ENCODE peak calls at places on chromosome 18, in ten cellular contexts. F, L, E, D, A, M, H, V, K and Y are unnamed samples.

GRCh38 chr18:30486856-30487255 is 555.7 kb downstream of the DSC3 start:
- DNase-seq in F (no peak), L (no peak), E (no peak), D (peak), A (no peak), M (no peak), H (no peak), V (no peak), K (no peak), Y (no peak)

GRCh38 chr18:34773961-34774754 is 64.1 kb downstream of the DTNA start:
- DNase-seq in F (no peak), L (no peak), E (no peak), D (peak), A (no peak), M (peak), H (no peak), V (no peak), K (no peak), Y (peak)

GRCh38 chr18:57352271-57352701 is at the start of gene ST8SIA3:
- DNase-seq in F (no peak), L (no peak), E (no peak), D (no peak), A (no peak), M (peak), H (no peak), V (peak), K (no peak), Y (no peak)

GRCh38 chr18:9021458-9021857 is 81.0 kb upstream of the NDUFV2 start:
- DNase-seq in F (no peak), L (no peak), E (no peak), D (no peak), A (no peak), M (no peak), H (no peak), V (no peak), K (no peak), Y (no peak)

GRCh38 chr18:50879302-50880107 is 587 bp downstream of the ME2 start:
- DNase-seq in F (peak), L (no peak), E (no peak), D (peak), A (peak), M (peak), H (peak), V (peak), K (no peak), Y (no peak)

GRCh38 chr18:79218605-79219195 is 149.5 kb downstream of the ATP9B start:
- DNase-seq in F (no peak), L (no peak), E (no peak), D (no peak), A (no peak), M (peak), H (no peak), V (no peak), K (no peak), Y (no peak)

GRCh38 chr18:36655074-36655473 is 173.7 kb downstream of the TPGS2 start:
- DNase-seq in F (no peak), L (no peak), E (no peak), D (no peak), A (no peak), M (no peak), H (no peak), V (no peak), K (no peak), Y (no peak)

GRCh38 chr18:70044626-70045025 is 97.0 kb upstream of the CD226 start:
- DNase-seq in F (no peak), L (no peak), E (no peak), D (peak), A (no peak), M (no peak), H (no peak), V (no peak), K (no peak), Y (peak)

GRCh38 chr18:26468931-26469340 is 79.4 kb downstream of the KCTD1 start:
- DNase-seq in F (no peak), L (no peak), E (no peak), D (no peak), A (no peak), M (no peak), H (no peak), V (peak), K (no peak), Y (peak)

GRCh38 chr18:44826418-44827259 is 146.0 kb downstream of the SETBP1 start:
- DNase-seq in F (no peak), L (no peak), E (no peak), D (peak), A (no peak), M (peak), H (peak), V (no peak), K (no peak), Y (peak)

GRCh38 chr18:2589345-2590060 is 18.1 kb downstream of the NDC80 start:
- DNase-seq in F (no peak), L (no peak), E (no peak), D (no peak), A (no peak), M (no peak), H (no peak), V (no peak), K (no peak), Y (no peak)

GRCh38 chr18:48832961-48833700 is 117.6 kb downstream of the SMAD7 start:
- DNase-seq in F (no peak), L (no peak), E (no peak), D (peak), A (no peak), M (no peak), H (peak), V (no peak), K (no peak), Y (peak)

GRCh38 chr18:24810561-24810960 is 350.1 kb downstream of the HRH4 start:
- DNase-seq in F (no peak), L (no peak), E (no peak), D (no peak), A (no peak), M (no peak), H (no peak), V (no peak), K (no peak), Y (no peak)

GRCh38 chr18:76496200-76496890 is 1.3 kb upstream of the ZNF516 start:
- DNase-seq in F (no peak), L (peak), E (no peak), D (peak), A (no peak), M (no peak), H (peak), V (peak), K (peak), Y (peak)

GRCh38 chr18:10417191-10417590 is 37.2 kb upstream of the APCDD1 start:
- DNase-seq in F (no peak), L (no peak), E (no peak), D (no peak), A (no peak), M (no peak), H (no peak), V (no peak), K (no peak), Y (no peak)

GRCh38 chr18:26461405-26461804 is 86.9 kb downstream of the KCTD1 start:
- DNase-seq in F (no peak), L (no peak), E (no peak), D (no peak), A (no peak), M (no peak), H (no peak), V (no peak), K (no peak), Y (no peak)

GRCh38 chr18:59502222-59502898 is 143.3 kb upstream of the LMAN1 start:
- DNase-seq in F (no peak), L (no peak), E (no peak), D (peak), A (no peak), M (no peak), H (no peak), V (no peak), K (no peak), Y (peak)

GRCh38 chr18:2654105-2654827 is 1.3 kb upstream of the SMCHD1 start:
- DNase-seq in F (no peak), L (no peak), E (no peak), D (peak), A (no peak), M (peak), H (no peak), V (no peak), K (no peak), Y (no peak)